ENCODE peak calls at places on chromosomes 3 and 15, in ten cellular contexts. N is CD4-positive, alpha-beta T cell; L is endothelial cell; Y is hepatocyte; U is colonic mucosa; S is GM13976; P is fibroblast of lung; A is GM10248; M is Calu3; I is pancreas. X is an unnamed sample.

GRCh38 chr3:139328356-139328755 is 15.5 kb upstream of the MRPS22 start:
- DNase-seq in A (no peak), P (no peak), U (no peak), M (no peak), L (no peak), S (peak; percentile 14), N (no peak), I (no peak), Y (no peak), X (peak; percentile 6)

GRCh38 chr3:112481342-112481870 is 17.9 kb downstream of the BTLA start:
- DNase-seq in U (no peak), L (no peak), Y (no peak), A (no peak), N (no peak), I (no peak), S (no peak), P (no peak), M (no peak), X (no peak)

GRCh38 chr3:119302697-119303630 is 8.8 kb downstream of the ARHGAP31 start:
- DNase-seq in N (no peak), P (no peak), U (no peak), A (peak; percentile 36), I (no peak), S (no peak), Y (no peak), M (no peak), L (no peak), X (no peak)

GRCh38 chr3:122665226-122665786 is 15.3 kb upstream of the PARP14 start:
- DNase-seq in S (no peak), N (no peak), L (no peak), I (no peak), M (no peak), Y (no peak), A (no peak), U (no peak), P (no peak), X (no peak)

GRCh38 chr3:60363817-60364216 is 887.4 kb downstream of the FHIT start:
- DNase-seq in L (no peak), U (no peak), Y (no peak), S (peak; percentile 13), N (no peak), M (no peak), P (peak; percentile 35), I (no peak), A (peak; percentile 5), X (peak; percentile 9)

GRCh38 chr3:71360170-71360569 is 223.4 kb downstream of the FOXP1 start:
- DNase-seq in M (no peak), P (no peak), Y (no peak), I (no peak), A (no peak), L (no peak), S (no peak), N (no peak), U (no peak), X (no peak)

GRCh38 chr3:193782747-193783146 is 189.7 kb downstream of the OPA1 start:
- DNase-seq in N (no peak), P (no peak), U (no peak), I (no peak), Y (no peak), L (no peak), S (no peak), A (no peak), M (no peak), X (no peak)

GRCh38 chr3:154656496-154656895 is 226.5 kb upstream of the GPR149 start:
- DNase-seq in M (no peak), U (no peak), S (no peak), N (no peak), I (no peak), Y (no peak), P (no peak), A (no peak), L (no peak), X (no peak)

GRCh38 chr3:135531996-135532395 is 433.5 kb upstream of the PPP2R3A start:
- DNase-seq in S (no peak), M (no peak), N (no peak), P (no peak), I (peak; percentile 36), A (no peak), L (no peak), U (peak; percentile 27), Y (peak; percentile 22), X (no peak)

GRCh38 chr15:34657469-34658127 is 74.1 kb upstream of the GOLGA8B start:
- DNase-seq in A (no peak), L (no peak), I (no peak), P (no peak), Y (no peak), N (no peak), M (no peak), U (no peak), S (no peak), X (no peak)

GRCh38 chr3:76900571-76900970 is 139.3 kb upstream of the ROBO2 start:
- DNase-seq in I (no peak), N (no peak), Y (no peak), U (no peak), P (no peak), A (no peak), L (no peak), M (no peak), S (no peak), X (no peak)

GRCh38 chr3:152607179-152607578 is 227.8 kb upstream of the P2RY1 start:
- DNase-seq in M (no peak), U (no peak), Y (no peak), I (no peak), S (no peak), A (no peak), N (no peak), L (no peak), P (no peak), X (no peak)

GRCh38 chr3:183158552-183159006 is 4.0 kb downstream of the LAMP3 start:
- DNase-seq in P (peak; percentile 83), I (no peak), M (no peak), U (no peak), Y (no peak), L (no peak), N (no peak), A (peak; percentile 90), S (peak; percentile 89), X (peak; percentile 90)

GRCh38 chr3:114221165-114221880 is 16.1 kb downstream of the ZNF80 start:
- DNase-seq in U (no peak), A (no peak), Y (no peak), L (no peak), S (no peak), P (peak; percentile 61), N (peak; percentile 19), M (no peak), I (no peak), X (no peak)

DNA sequence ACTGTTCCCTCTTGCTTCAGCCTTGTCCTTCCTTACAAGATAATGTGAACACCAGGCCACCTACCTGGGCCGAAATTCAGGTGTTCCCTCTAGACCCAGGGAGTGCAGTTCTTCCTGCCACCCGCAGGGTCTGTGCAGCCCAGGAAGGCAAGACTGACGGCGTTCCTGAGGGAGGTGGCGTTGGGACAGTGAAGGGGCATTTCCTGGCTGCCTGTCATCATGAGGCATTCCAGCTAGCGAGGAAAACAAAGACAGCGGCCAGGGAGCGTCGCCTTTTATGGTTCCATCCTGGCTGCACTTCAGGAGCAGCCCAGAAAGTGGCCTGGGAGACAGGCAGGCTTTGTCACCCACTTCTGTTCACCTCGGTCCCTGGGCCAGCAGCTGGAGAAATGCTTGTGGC is 84.8 kb upstream of the WNT5A start:
- DNase-seq in A (no peak), L (peak; percentile 56), U (peak; percentile 34), Y (peak; percentile 69), I (peak; percentile 44), P (peak; percentile 45), M (peak; percentile 6), N (no peak), S (no peak), X (no peak)
- TF ChIP-seq CTCF in A (no peak), L (peak; percentile 67), U (no peak), Y (peak; percentile 21), I (no peak), P (no peak), M (no peak), N (no peak), S (no peak), X (no peak)

GRCh38 chr3:89046661-89047060 is 60.8 kb upstream of the EPHA3 start:
- DNase-seq in P (no peak), M (no peak), S (no peak), L (no peak), N (no peak), I (no peak), Y (no peak), U (no peak), A (no peak), X (no peak)

GRCh38 chr3:89043406-89043947 is 63.9 kb upstream of the EPHA3 start:
- DNase-seq in A (no peak), M (no peak), P (no peak), Y (no peak), N (no peak), S (no peak), L (no peak), U (no peak), I (no peak), X (no peak)

GRCh38 chr3:89049119-89049518 is 58.3 kb upstream of the EPHA3 start:
- DNase-seq in A (no peak), P (no peak), L (no peak), N (no peak), M (peak; percentile 1), S (no peak), Y (no peak), I (no peak), U (no peak), X (no peak)
- TF ChIP-seq CTCF in A (no peak), P (peak; percentile 19), L (peak; percentile 52), N (no peak), M (no peak), S (no peak), Y (no peak), I (no peak), U (no peak), X (no peak)

DNA sequence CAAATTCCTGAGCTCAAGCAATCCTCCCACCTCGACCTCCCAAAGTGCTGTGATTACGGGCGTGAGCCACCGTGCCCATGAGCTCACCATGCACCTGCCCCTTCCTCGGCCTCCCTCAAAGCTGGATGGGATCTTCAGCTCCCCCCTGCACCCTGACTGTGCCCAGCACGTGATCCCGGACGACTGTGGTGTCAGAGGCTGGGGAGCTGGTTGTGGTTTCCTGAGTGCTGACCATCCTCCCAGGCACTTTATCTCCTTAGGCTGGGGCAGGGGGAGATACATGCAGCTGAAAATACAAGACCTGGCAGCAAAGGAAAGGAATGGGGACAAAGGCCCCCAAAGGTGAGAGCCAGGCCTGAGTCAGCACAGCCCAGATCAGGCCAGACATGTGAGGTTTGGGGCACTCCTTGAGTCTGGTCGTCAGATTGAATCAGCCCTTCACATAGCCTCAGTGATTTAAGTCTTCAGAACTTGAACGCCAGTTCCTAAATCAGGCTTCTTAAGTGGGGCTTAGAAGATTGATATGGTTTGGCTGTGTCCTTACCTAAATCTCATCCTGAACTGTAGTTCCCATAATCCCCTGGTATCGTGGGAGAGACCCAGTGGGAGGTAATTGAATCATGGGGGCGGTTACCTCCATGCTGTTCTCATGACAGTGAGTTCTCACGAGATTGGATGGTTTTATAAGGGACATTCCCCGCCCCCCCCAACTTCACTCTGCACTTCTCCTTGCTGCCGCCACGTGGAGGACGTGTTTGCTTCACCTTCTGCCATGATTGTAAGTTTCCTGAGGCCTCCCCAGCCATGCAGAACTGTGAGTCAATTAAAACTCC is 35.8 kb downstream of the PRKCD start:
- DNase-seq in S (peak; percentile 67), L (no peak), U (peak; percentile 42), A (peak; percentile 53), Y (peak; percentile 47), I (no peak), N (no peak), M (no peak), P (peak; percentile 62), X (no peak)
- TF ChIP-seq CTCF in S (peak; percentile 22), L (no peak), U (no peak), A (peak; percentile 31), Y (no peak), I (no peak), N (no peak), M (no peak), P (no peak), X (no peak)

GRCh38 chr3:14401692-14402303 is 608 bp upstream of the SLC6A6 start:
- DNase-seq in I (no peak), M (no peak), U (no peak), A (no peak), N (no peak), L (no peak), Y (no peak), P (no peak), S (no peak), X (no peak)
- TF ChIP-seq CTCF in I (no peak), M (no peak), U (no peak), A (no peak), N (no peak), L (no peak), Y (no peak), P (no peak), S (no peak), X (no peak)